ENCODE peak calls at places on chromosomes 16 and 17, in five cellular contexts. G, F, I, A and J are unnamed samples. For H3K4me1 and H3K9me3, the result is how much of the 10 kb centered on the place peaks cover.

GRCh38 chr16:6674071-6674470 is 658.6 kb upstream of the RBFOX1 start:
- DNase-seq in G (no peak), F (no peak), I (no peak), A (no peak), J (no peak)

GRCh38 chr16:68617735-68618134 is 27.4 kb upstream of the CDH3 start:
- DNase-seq in G (no peak), F (no peak), I (no peak), A (no peak), J (no peak)

GRCh38 chr17:67585077-67585602 is 132.6 kb upstream of the NOL11 start:
- DNase-seq in G (no peak), F (no peak), I (no peak), A (no peak), J (no peak)

GRCh38 chr16:83420206-83420760 is 387.5 kb upstream of the HSBP1 start:
- DNase-seq in G (peak), F (no peak), I (no peak), A (no peak), J (no peak)

GRCh38 chr16:57630931-57631845 is 2.8 kb downstream of the ADGRG1 start:
- DNase-seq in G (no peak), F (no peak), I (no peak), A (no peak), J (no peak)

GRCh38 chr16:10743610-10744369 is at the start of gene NUBP1:
- DNase-seq in G (peak), F (peak), I (peak), A (peak), J (peak)

GRCh38 chr16:9316615-9317014 is 225.2 kb downstream of the HAPSTR1 start:
- DNase-seq in G (no peak), F (no peak), I (no peak), A (no peak), J (peak)

GRCh38 chr16:82088483-82088882 is 53.4 kb downstream of the HSD17B2 start:
- DNase-seq in G (no peak), F (no peak), I (no peak), A (no peak), J (no peak)

GRCh38 chr16:52976539-52977167 is 76.0 kb downstream of the CHD9NB start:
- DNase-seq in G (peak), F (no peak), I (no peak), A (no peak), J (no peak)

GRCh38 chr16:54879681-54880080 is 51.0 kb upstream of the IRX5 start:
- DNase-seq in G (no peak), F (no peak), I (no peak), A (no peak), J (no peak)

GRCh38 chr16:57422026-57422944 is 17.7 kb downstream of the CCL17 start:
- DNase-seq in G (peak), F (peak), I (no peak), A (no peak), J (no peak)

GRCh38 chr17:7589891-7590611 is at the start of gene SOX15:
- DNase-seq in G (no peak), F (no peak), I (no peak), A (no peak), J (no peak)
- H3K4me1 ChIP-seq in G (under half), F (under half), I (under half), A (under half), J (under half)

DNA sequence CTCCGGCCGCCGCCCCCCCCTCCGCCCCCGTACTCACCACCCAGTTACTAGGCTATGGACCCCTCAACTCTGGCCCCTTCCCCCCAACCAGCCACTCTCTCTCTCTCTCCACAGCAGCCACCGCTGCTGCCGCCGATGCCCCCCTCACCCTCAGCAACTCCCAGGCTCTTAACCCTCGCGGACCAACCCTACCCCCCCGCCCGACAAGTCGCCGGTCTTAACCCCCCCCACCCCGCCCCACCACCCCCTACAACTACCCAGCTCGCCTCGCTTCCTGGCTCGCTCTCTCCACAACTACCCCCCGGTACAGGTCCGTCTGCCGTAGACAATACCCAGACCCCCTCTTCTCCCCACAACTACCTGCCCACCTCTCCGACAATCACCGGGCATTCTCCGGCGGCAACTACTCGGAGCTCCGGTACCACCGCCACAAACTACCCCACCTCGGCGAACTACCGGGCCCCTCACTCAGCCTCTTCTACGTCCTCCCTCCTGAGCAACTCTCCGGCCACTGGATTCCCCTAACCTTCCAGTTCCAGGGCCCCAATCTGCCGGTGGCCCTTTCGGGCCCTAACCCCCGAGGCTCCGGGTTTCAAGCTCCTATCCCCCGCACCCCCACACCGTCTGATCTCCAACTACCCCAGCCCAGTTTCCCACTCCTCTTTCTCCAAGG is 703 bp downstream of the PHF23 start:
- DNase-seq in G (peak), F (no peak), I (no peak), A (peak), J (peak)
- H3K4me3 ChIP-seq in G (peak), F (peak), I (peak), A (peak), J (peak)

GRCh38 chr17:73139296-73139695 is 25.5 kb upstream of the SSTR2 start:
- DNase-seq in G (no peak), F (no peak), I (no peak), A (no peak), J (no peak)
- H3K9me3 ChIP-seq in G (under half), F (under half), I (under half), A (under half), J (under half)

DNA sequence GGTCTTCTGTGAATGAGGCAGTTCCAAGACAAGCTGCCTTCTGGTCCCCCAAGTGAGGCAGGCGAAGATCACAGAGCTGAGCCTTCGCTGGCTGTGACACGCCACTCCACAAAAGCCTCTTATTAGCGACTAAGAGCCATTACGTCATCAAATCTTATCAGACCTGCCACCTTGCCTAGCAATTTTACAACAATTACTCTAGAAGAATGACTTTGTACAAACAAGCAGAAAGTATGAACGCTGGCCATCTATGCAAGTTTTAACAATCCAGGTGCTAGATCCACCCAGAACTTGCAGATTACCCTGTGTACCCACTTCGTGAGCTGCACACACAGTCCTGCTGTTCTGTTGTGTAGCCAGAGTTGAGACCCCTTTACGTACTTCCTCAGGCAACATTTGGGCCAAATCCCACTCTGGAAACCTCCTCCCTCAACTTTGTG is 3.8 kb upstream of the ICAM2 start:
- DNase-seq in G (no peak), F (no peak), I (no peak), A (no peak), J (peak)
- H3K4me1 ChIP-seq in G (under half), F (under half), I (under half), A (under half), J (under half)

GRCh38 chr17:77915594-77916021 is 42.9 kb upstream of the TNRC6C start:
- DNase-seq in G (no peak), F (no peak), I (no peak), A (no peak), J (no peak)
- H3K4me3 ChIP-seq in G (no peak), F (no peak), I (no peak), A (no peak), J (no peak)

GRCh38 chr17:73074515-73074914 is 18.0 kb downstream of the SLC39A11 start:
- DNase-seq in G (no peak), F (no peak), I (no peak), A (no peak), J (no peak)
- H3K9me3 ChIP-seq in G (under half), F (under half), I (under half), A (under half), J (under half)

GRCh38 chr17:82269882-82270500 is 3.5 kb downstream of the CSNK1D start:
- DNase-seq in G (no peak), F (no peak), I (no peak), A (peak), J (peak)
- H3K4me1 ChIP-seq in G (under half), F (half or more), I (under half), A (half or more), J (half or more)